ENCODE peak calls at places on chromosomes 5 and 9, in eight cellular contexts. One of them, this sample, is unnamed.

GRCh38 chr9:115132648-115133047 is 14.7 kb upstream of the TNC start:
- DNase-seq in KBM-7: no peak
- DNase-seq in Kasumi-1: no peak
- DNase-seq in anterior cingulate cortex: no peak
- DNase-seq in frontal cortex: no peak
- DNase-seq in nephron progenitor cell: peak
- DNase-seq in stimulated activated CD4-positive, alpha-beta T cell treated with anti-CD3 and anti-CD28 coated beads, Interleukin-1b, Interleukin-23, amount 100 ng/mL, for 24 hours: no peak
- DNase-seq in kidney tubule cell: peak
- DNase-seq in this sample: peak

GRCh38 chr5:179819296-179820126 is 1.2 kb upstream of the SQSTM1 start:
- DNase-seq in anterior cingulate cortex: peak
- DNase-seq in frontal cortex: peak
- DNase-seq in kidney tubule cell: peak
- DNase-seq in stimulated activated CD4-positive, alpha-beta T cell treated with anti-CD3 and anti-CD28 coated beads, Interleukin-1b, Interleukin-23, amount 100 ng/mL, for 24 hours: no peak
- DNase-seq in Kasumi-1: no peak
- DNase-seq in KBM-7: peak
- DNase-seq in nephron progenitor cell: peak
- DNase-seq in this sample: peak

GRCh38 chr5:147408980-147409379 is 100.9 kb downstream of the DPYSL3 start:
- DNase-seq in kidney tubule cell: no peak
- DNase-seq in frontal cortex: no peak
- DNase-seq in KBM-7: no peak
- DNase-seq in nephron progenitor cell: no peak
- DNase-seq in anterior cingulate cortex: no peak
- DNase-seq in stimulated activated CD4-positive, alpha-beta T cell treated with anti-CD3 and anti-CD28 coated beads, Interleukin-1b, Interleukin-23, amount 100 ng/mL, for 24 hours: no peak
- DNase-seq in Kasumi-1: no peak
- DNase-seq in this sample: no peak

GRCh38 chr5:138809391-138809790 is 56.2 kb downstream of the CTNNA1 start:
- DNase-seq in stimulated activated CD4-positive, alpha-beta T cell treated with anti-CD3 and anti-CD28 coated beads, Interleukin-1b, Interleukin-23, amount 100 ng/mL, for 24 hours: no peak
- DNase-seq in frontal cortex: no peak
- DNase-seq in anterior cingulate cortex: no peak
- DNase-seq in nephron progenitor cell: no peak
- DNase-seq in kidney tubule cell: peak
- DNase-seq in Kasumi-1: no peak
- DNase-seq in KBM-7: no peak
- DNase-seq in this sample: no peak

GRCh38 chr5:116520706-116521105 is 53.9 kb downstream of the SEMA6A start:
- DNase-seq in Kasumi-1: peak
- DNase-seq in stimulated activated CD4-positive, alpha-beta T cell treated with anti-CD3 and anti-CD28 coated beads, Interleukin-1b, Interleukin-23, amount 100 ng/mL, for 24 hours: no peak
- DNase-seq in kidney tubule cell: no peak
- DNase-seq in KBM-7: no peak
- DNase-seq in nephron progenitor cell: no peak
- DNase-seq in frontal cortex: no peak
- DNase-seq in anterior cingulate cortex: no peak
- DNase-seq in this sample: no peak

GRCh38 chr5:124628721-124629596 is 117.5 kb downstream of the ZNF608 start:
- DNase-seq in stimulated activated CD4-positive, alpha-beta T cell treated with anti-CD3 and anti-CD28 coated beads, Interleukin-1b, Interleukin-23, amount 100 ng/mL, for 24 hours: no peak
- DNase-seq in anterior cingulate cortex: no peak
- DNase-seq in KBM-7: no peak
- DNase-seq in frontal cortex: no peak
- DNase-seq in Kasumi-1: peak
- DNase-seq in nephron progenitor cell: peak
- DNase-seq in kidney tubule cell: peak
- DNase-seq in this sample: peak

GRCh38 chr5:3278643-3279042 is 317.0 kb upstream of the IRX1 start:
- DNase-seq in stimulated activated CD4-positive, alpha-beta T cell treated with anti-CD3 and anti-CD28 coated beads, Interleukin-1b, Interleukin-23, amount 100 ng/mL, for 24 hours: no peak
- DNase-seq in kidney tubule cell: no peak
- DNase-seq in KBM-7: no peak
- DNase-seq in anterior cingulate cortex: no peak
- DNase-seq in frontal cortex: no peak
- DNase-seq in nephron progenitor cell: no peak
- DNase-seq in Kasumi-1: no peak
- DNase-seq in this sample: no peak

GRCh38 chr5:167233507-167233906 is 1057.9 kb upstream of the WWC1 start:
- DNase-seq in nephron progenitor cell: no peak
- DNase-seq in kidney tubule cell: no peak
- DNase-seq in KBM-7: no peak
- DNase-seq in frontal cortex: no peak
- DNase-seq in anterior cingulate cortex: no peak
- DNase-seq in Kasumi-1: no peak
- DNase-seq in stimulated activated CD4-positive, alpha-beta T cell treated with anti-CD3 and anti-CD28 coated beads, Interleukin-1b, Interleukin-23, amount 100 ng/mL, for 24 hours: no peak
- DNase-seq in this sample: no peak

GRCh38 chr9:86034863-86035734 is 64.3 kb downstream of the GOLM1 start:
- DNase-seq in anterior cingulate cortex: no peak
- DNase-seq in kidney tubule cell: peak
- DNase-seq in frontal cortex: no peak
- DNase-seq in stimulated activated CD4-positive, alpha-beta T cell treated with anti-CD3 and anti-CD28 coated beads, Interleukin-1b, Interleukin-23, amount 100 ng/mL, for 24 hours: no peak
- DNase-seq in Kasumi-1: peak
- DNase-seq in KBM-7: peak
- DNase-seq in nephron progenitor cell: peak
- DNase-seq in this sample: no peak